ENCODE peak calls at places on chromosomes 6 and 20, in ten cellular contexts. N, T, K, G, Z, O, P, U, L and I are unnamed samples.

GRCh38 chr6:119627908-119628669 is 278.5 kb upstream of the MAN1A1 start:
- DNase-seq in N (no peak), T (peak; percentile 30), K (no peak), G (no peak), Z (no peak), O (no peak), P (no peak), U (peak; percentile 30), L (no peak), I (no peak)

GRCh38 chr6:36719126-36719525 is 21.5 kb downstream of the RAB44 start:
- DNase-seq in N (no peak), T (no peak), K (no peak), G (no peak), Z (no peak), O (no peak), P (peak; percentile 33), U (no peak), L (peak; percentile 23), I (no peak)

GRCh38 chr6:97449437-97449966 is 166.5 kb upstream of the MMS22L start:
- DNase-seq in N (no peak), T (no peak), K (no peak), G (no peak), Z (no peak), O (no peak), P (no peak), U (no peak), L (no peak), I (no peak)

GRCh38 chr20:33651562-33652048 is 10.5 kb upstream of the C20orf144 start:
- DNase-seq in N (no peak), T (peak; percentile 27), K (no peak), G (no peak), Z (no peak), O (no peak), P (no peak), U (no peak), L (no peak), I (no peak)

GRCh38 chr20:64065973-64066341 is 3.0 kb downstream of the TCEA2 start:
- DNase-seq in N (peak; percentile 44), T (peak; percentile 78), K (peak; percentile 95), G (peak; percentile 44), Z (no peak), O (no peak), P (no peak), U (no peak), L (no peak), I (peak; percentile 83)

GRCh38 chr6:42694586-42694985 is 27.8 kb downstream of the PRPH2 start:
- DNase-seq in N (no peak), T (peak; percentile 46), K (no peak), G (peak; percentile 38), Z (no peak), O (no peak), P (no peak), U (no peak), L (no peak), I (no peak)

GRCh38 chr20:11469795-11470495 is 447.7 kb upstream of the BTBD3 start:
- DNase-seq in N (no peak), T (peak; percentile 23), K (no peak), G (no peak), Z (no peak), O (no peak), P (no peak), U (no peak), L (no peak), I (no peak)

GRCh38 chr6:170243791-170244291 is 47.0 kb downstream of the DLL1 start:
- DNase-seq in N (no peak), T (no peak), K (no peak), G (no peak), Z (no peak), O (peak; percentile 49), P (no peak), U (peak; percentile 24), L (no peak), I (no peak)

GRCh38 chr6:15389759-15390723 is 144.2 kb downstream of the JARID2 start:
- DNase-seq in N (peak; percentile 69), T (peak; percentile 73), K (peak; percentile 59), G (no peak), Z (no peak), O (peak; percentile 87), P (no peak), U (no peak), L (no peak), I (peak; percentile 43)

GRCh38 chr6:89993411-89993810 is 99.1 kb downstream of the GJA10 start:
- DNase-seq in N (no peak), T (no peak), K (no peak), G (no peak), Z (no peak), O (no peak), P (no peak), U (no peak), L (no peak), I (no peak)

DNA sequence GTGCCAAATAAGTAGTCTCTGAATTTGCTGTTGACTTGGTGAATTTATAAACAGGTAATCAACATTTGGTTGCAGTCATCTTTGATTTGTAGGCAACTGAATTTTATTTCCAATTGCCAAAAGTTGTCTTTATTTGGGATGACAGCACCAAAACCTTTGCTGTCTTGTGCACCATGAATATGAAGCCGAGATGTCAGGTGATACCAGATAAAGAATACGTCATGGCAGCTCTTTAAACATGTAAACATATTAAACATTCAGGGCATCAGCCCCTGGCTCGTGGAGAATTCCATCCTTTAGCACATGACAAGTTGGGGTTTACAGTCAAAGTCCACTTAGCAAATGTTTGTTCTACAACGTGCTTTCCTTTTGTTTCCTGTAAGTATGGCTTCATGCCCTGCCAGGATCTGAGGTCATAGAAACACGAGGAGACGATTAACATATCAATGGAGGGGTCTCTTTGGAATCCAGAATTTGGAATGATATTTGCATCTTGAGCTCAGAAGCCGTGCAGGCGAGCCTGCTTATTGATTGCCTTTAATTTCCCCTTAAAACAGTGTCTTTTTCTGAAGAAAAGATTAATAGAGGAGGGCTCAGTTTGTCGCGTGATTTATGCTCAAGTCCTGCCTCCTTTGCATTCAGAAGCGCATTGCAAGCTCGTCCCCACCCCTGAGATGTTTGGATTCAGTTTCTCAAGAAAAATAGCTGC is 170.2 kb upstream of the ZNF217 start:
- DNase-seq in N (no peak), T (peak; percentile 64), K (no peak), G (no peak), Z (no peak), O (peak; percentile 49), P (no peak), U (peak; percentile 77), L (no peak), I (no peak)
- H3K4me3 ChIP-seq in N (no peak overlapping the region), T (no peak overlapping the region), K (no peak overlapping the region), G (no peak overlapping the region), Z (peak overlapping the region; percentile 15), O (peak overlapping the region; percentile 40), P (no peak overlapping the region), U (no peak overlapping the region), L (no peak overlapping the region), I (no peak overlapping the region)

GRCh38 chr6:129153257-129153656 is 270.3 kb downstream of the LAMA2 start:
- DNase-seq in N (no peak), T (no peak), K (no peak), G (no peak), Z (no peak), O (no peak), P (no peak), U (no peak), L (no peak), I (no peak)

GRCh38 chr6:129146836-129147366 is 264.0 kb downstream of the LAMA2 start:
- DNase-seq in N (no peak), T (no peak), K (no peak), G (no peak), Z (no peak), O (no peak), P (no peak), U (no peak), L (no peak), I (no peak)

DNA sequence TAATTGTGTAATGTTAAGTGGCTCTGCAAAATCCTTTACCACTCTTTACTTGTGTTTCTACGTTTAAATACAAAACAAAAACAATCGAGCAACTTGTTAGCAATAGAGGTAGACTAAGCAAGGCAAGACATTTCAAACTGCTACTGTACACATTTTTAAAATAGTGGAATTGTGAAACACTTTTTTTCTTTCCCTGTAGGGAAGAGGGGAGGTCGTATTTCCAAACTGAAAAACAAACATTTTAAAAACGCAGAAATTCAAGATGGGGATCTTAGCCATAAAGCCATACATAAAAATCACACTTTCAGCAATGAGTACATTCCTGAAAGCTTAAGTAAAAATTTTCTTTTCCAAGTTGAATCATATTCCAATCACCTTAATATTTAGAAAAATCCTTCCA is 267.5 kb downstream of the LAMA2 start:
- DNase-seq in N (no peak), T (no peak), K (no peak), G (no peak), Z (no peak), O (no peak), P (no peak), U (no peak), L (no peak), I (no peak)
- H3K36me3 ChIP-seq in N (no peaks in the 10 kb centered on the region), T (peaks cover 6% of the 10 kb centered on the region), K (no peaks in the 10 kb centered on the region), G (no peaks in the 10 kb centered on the region), Z (no peaks in the 10 kb centered on the region), O (no peaks in the 10 kb centered on the region), P (no peaks in the 10 kb centered on the region), U (no peaks in the 10 kb centered on the region), L (no peaks in the 10 kb centered on the region), I (no peaks in the 10 kb centered on the region)

DNA sequence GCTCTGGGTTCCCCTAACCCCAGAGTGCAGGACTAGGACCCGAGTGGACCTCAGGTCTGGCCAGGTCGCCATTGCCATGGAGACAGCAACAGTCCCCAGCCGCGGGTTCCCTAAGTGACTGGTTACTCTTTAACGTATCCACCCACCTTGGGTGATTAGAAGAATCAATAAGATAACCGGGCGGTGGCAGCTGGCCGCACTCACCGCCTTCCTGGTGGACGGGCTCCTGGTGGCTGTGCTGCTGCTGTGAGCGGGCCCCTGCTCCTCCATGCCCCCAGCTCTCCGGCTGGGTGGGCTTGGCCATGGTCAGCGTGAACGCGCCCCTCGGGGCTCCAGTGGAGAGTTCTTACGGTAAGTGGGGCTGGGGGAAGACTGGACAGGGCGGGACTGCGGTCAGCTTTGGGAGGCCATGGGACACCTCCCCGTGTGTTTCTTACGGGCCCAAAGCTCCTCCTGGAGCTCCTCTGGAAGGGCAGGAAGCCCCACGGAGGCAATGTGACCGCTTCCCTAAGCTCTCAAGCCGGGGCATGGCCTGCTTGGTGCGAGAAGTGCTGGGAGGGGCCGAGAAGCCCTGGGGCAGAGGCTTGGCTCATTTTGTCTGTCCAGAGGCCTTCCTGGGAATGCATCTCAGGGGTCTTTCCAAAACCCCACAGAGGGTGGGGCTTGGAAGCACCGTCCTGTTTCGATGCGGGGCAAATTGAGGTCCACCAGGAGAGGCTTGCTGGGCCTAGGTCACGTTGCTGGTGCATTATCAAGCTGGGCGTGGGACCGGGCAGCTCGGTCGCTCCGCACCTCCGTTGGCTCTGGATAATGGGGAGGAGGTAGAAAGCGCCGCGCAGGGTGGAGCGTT is at the start of gene HNF4A:
- DNase-seq in N (no peak), T (no peak), K (no peak), G (no peak), Z (no peak), O (no peak), P (no peak), U (peak; percentile 85), L (peak; percentile 33), I (no peak)
- TF ChIP-seq CTCF in N (no peak), T (no peak), K (no peak), G (no peak), Z (no peak), O (no peak), P (no peak), U (no peak), L (no peak), I (no peak)

DNA sequence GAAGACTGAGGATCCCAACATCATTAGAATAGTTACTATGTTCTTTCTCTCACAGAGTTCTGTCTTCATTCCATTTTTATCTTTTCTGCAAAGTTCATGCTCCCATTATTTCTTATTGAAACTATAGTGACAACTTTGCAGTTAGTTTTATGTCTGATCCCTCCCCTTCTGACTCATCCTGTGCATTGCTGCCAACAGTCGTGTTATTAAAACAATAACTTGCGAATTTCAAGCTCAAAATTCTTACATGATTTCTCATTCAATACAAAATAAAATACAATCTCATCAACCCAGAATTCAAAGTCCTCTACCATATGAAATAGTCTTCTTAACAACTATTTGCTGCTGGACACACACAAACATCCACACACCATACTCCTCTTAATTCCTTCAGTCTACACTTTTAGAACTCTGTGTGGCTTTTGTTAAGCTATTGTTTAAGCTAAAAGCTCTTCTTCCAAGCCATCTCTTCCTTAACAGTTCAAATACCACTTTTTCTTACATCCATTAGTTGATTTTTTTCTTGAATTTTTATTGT is 261.4 kb upstream of the IRAK1BP1 start:
- DNase-seq in N (no peak), T (peak; percentile 76), K (no peak), G (peak; percentile 58), Z (no peak), O (no peak), P (no peak), U (no peak), L (no peak), I (no peak)
- H3K4me3 ChIP-seq in N (no peak overlapping the region), T (no peak overlapping the region), K (no peak overlapping the region), G (no peak overlapping the region), Z (no peak overlapping the region), O (no peak overlapping the region), P (no peak overlapping the region), U (no peak overlapping the region), L (no peak overlapping the region), I (no peak overlapping the region)